ENCODE peak calls at places on chromosomes 1 and 21, in seven cellular contexts. T, Y, G, W, C, E and O are unnamed samples.

GRCh38 chr1:232292818-232293217 is 337.1 kb downstream of the SIPA1L2 start:
- DNase-seq in T (no peak), Y (peak), G (no peak), W (no peak), C (no peak), E (no peak), O (no peak)

GRCh38 chr21:45262616-45263015 is 25.1 kb downstream of the POFUT2 start:
- DNase-seq in T (no peak), Y (peak), G (no peak), W (peak), C (no peak), E (no peak), O (no peak)

GRCh38 chr1:111199881-111200801 is at the start of gene DENND2D:
- DNase-seq in T (no peak), Y (peak), G (no peak), W (peak), C (no peak), E (peak), O (no peak)

GRCh38 chr1:234956821-234957329 is 171.8 kb downstream of the TOMM20 start:
- DNase-seq in T (no peak), Y (no peak), G (no peak), W (no peak), C (no peak), E (no peak), O (no peak)

GRCh38 chr1:70459502-70460225 is 48.6 kb downstream of the CTH start:
- DNase-seq in T (peak), Y (no peak), G (no peak), W (no peak), C (no peak), E (no peak), O (no peak)

GRCh38 chr21:25733859-25734653 is 648 bp downstream of the ATP5PF start:
- DNase-seq in T (peak), Y (no peak), G (no peak), W (no peak), C (no peak), E (peak), O (no peak)

GRCh38 chr1:203390298-203390697 is 39.4 kb upstream of the FMOD start:
- DNase-seq in T (no peak), Y (no peak), G (no peak), W (no peak), C (no peak), E (no peak), O (no peak)

GRCh38 chr1:6239950-6240768 is 3.8 kb upstream of the HES3 start:
- DNase-seq in T (no peak), Y (no peak), G (no peak), W (no peak), C (no peak), E (no peak), O (no peak)

GRCh38 chr1:66248746-66249145 is 285.2 kb upstream of the SGIP1 start:
- DNase-seq in T (no peak), Y (no peak), G (no peak), W (no peak), C (no peak), E (no peak), O (no peak)

GRCh38 chr21:44571844-44572782 is 1.4 kb upstream of the KRTAP10-4 start:
- DNase-seq in T (no peak), Y (no peak), G (no peak), W (peak), C (peak), E (no peak), O (no peak)

GRCh38 chr1:11927866-11928592 is 1.8 kb upstream of the KIAA2013 start:
- DNase-seq in T (peak), Y (peak), G (no peak), W (no peak), C (no peak), E (no peak), O (no peak)

GRCh38 chr1:188244681-188245080 is 1415.9 kb downstream of the PLA2G4A start:
- DNase-seq in T (no peak), Y (no peak), G (no peak), W (no peak), C (no peak), E (no peak), O (no peak)

GRCh38 chr21:38012700-38013099 is 96.4 kb upstream of the KCNJ6 start:
- DNase-seq in T (no peak), Y (no peak), G (no peak), W (no peak), C (no peak), E (no peak), O (no peak)

GRCh38 chr1:31479801-31480200 is 66.8 kb downstream of the SERINC2 start:
- DNase-seq in T (no peak), Y (no peak), G (no peak), W (no peak), C (no peak), E (no peak), O (no peak)

GRCh38 chr1:8408151-8408839 is 90.4 kb downstream of the SLC45A1 start:
- DNase-seq in T (peak), Y (peak), G (peak), W (no peak), C (no peak), E (no peak), O (no peak)

GRCh38 chr1:204084247-204084772 is 11.4 kb downstream of the SOX13 start:
- DNase-seq in T (no peak), Y (peak), G (no peak), W (peak), C (no peak), E (no peak), O (no peak)

GRCh38 chr1:188782220-188782841 is 1695.3 kb downstream of the BRINP3 start:
- DNase-seq in T (peak), Y (no peak), G (no peak), W (no peak), C (peak), E (peak), O (no peak)

GRCh38 chr1:245366886-245367285 is 212.1 kb downstream of the KIF26B start:
- DNase-seq in T (no peak), Y (no peak), G (no peak), W (no peak), C (no peak), E (no peak), O (no peak)

GRCh38 chr1:16067127-16067768 is 6.2 kb downstream of the FAM131C start:
- DNase-seq in T (peak), Y (no peak), G (no peak), W (no peak), C (no peak), E (peak), O (peak)

GRCh38 chr21:45172408-45172807 is 98.0 kb downstream of the ADARB1 start:
- DNase-seq in T (no peak), Y (no peak), G (no peak), W (no peak), C (no peak), E (no peak), O (no peak)

GRCh38 chr1:206918076-206918475 is 3.7 kb downstream of the FCMR start:
- DNase-seq in T (no peak), Y (no peak), G (no peak), W (no peak), C (no peak), E (no peak), O (no peak)

GRCh38 chr1:79568411-79568810 is 561.9 kb upstream of the ADGRL4 start:
- DNase-seq in T (peak), Y (no peak), G (no peak), W (no peak), C (no peak), E (no peak), O (no peak)

GRCh38 chr1:72229893-72230292 is 52.4 kb downstream of the NEGR1 start:
- DNase-seq in T (no peak), Y (no peak), G (no peak), W (no peak), C (no peak), E (no peak), O (no peak)

GRCh38 chr21:31117046-31117916 is 79.0 kb upstream of the KRTAP19-8 start:
- DNase-seq in T (peak), Y (no peak), G (no peak), W (no peak), C (no peak), E (no peak), O (no peak)

GRCh38 chr21:36237441-36237840 is 80.8 kb downstream of the DOP1B start:
- DNase-seq in T (no peak), Y (no peak), G (no peak), W (no peak), C (no peak), E (no peak), O (no peak)

GRCh38 chr1:245500546-245500945 is 345.8 kb downstream of the KIF26B start:
- DNase-seq in T (peak), Y (no peak), G (no peak), W (no peak), C (no peak), E (no peak), O (no peak)

GRCh38 chr1:18931731-18932130 is 24.7 kb downstream of the IFFO2 start:
- DNase-seq in T (no peak), Y (no peak), G (no peak), W (no peak), C (no peak), E (peak), O (no peak)

GRCh38 chr21:45080639-45081414 is 6.4 kb downstream of the ADARB1 start:
- DNase-seq in T (peak), Y (no peak), G (no peak), W (no peak), C (no peak), E (no peak), O (no peak)

GRCh38 chr1:30110826-30111225 is 612.6 kb downstream of the MATN1 start:
- DNase-seq in T (no peak), Y (no peak), G (no peak), W (no peak), C (no peak), E (no peak), O (no peak)

GRCh38 chr1:30106125-30106524 is 617.3 kb downstream of the MATN1 start:
- DNase-seq in T (peak), Y (no peak), G (no peak), W (no peak), C (no peak), E (peak), O (no peak)

GRCh38 chr1:30109853-30110252 is 613.5 kb downstream of the MATN1 start:
- DNase-seq in T (peak), Y (no peak), G (peak), W (no peak), C (no peak), E (no peak), O (peak)

GRCh38 chr1:30111431-30111830 is 612.0 kb downstream of the MATN1 start:
- DNase-seq in T (peak), Y (no peak), G (peak), W (no peak), C (peak), E (peak), O (peak)
- TF ChIP-seq CTCF in T (peak), Y (peak), G (peak), W (peak), C (peak), E (peak), O (peak)

GRCh38 chr1:212719633-212720032 is 20.0 kb upstream of the BATF3 start:
- DNase-seq in T (no peak), Y (no peak), G (no peak), W (no peak), C (no peak), E (no peak), O (no peak)

GRCh38 chr1:212721388-212722247 is 22.0 kb upstream of the BATF3 start:
- DNase-seq in T (peak), Y (no peak), G (no peak), W (no peak), C (no peak), E (peak), O (no peak)

GRCh38 chr1:212713465-212714136 is 14.0 kb upstream of the BATF3 start:
- DNase-seq in T (no peak), Y (no peak), G (no peak), W (no peak), C (no peak), E (no peak), O (no peak)

GRCh38 chr1:212722270-212722945 is 22.8 kb upstream of the BATF3 start:
- DNase-seq in T (no peak), Y (no peak), G (no peak), W (no peak), C (no peak), E (no peak), O (no peak)

DNA sequence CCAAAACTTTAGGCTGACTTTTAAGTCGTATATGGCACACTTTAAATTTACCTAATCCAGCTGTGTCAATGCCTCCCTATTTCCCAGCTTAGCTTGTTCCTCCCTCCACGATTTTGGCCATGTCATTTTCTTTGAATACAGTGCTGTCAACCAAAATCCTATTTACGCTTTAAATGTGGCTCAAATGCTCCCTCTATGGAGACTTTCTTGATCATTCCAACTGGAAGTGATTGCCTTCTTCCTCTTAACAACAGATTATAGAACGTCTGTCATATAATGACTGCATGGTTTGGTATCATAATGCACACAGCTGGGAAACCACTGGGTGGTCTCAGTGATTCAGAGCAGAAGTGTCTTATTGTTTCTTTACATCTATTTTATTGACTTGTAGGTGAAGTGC is 18.9 kb upstream of the BATF3 start:
- DNase-seq in T (peak), Y (no peak), G (no peak), W (no peak), C (no peak), E (no peak), O (no peak)
- TF ChIP-seq CTCF in T (peak), Y (no peak), G (no peak), W (no peak), C (no peak), E (no peak), O (peak)

GRCh38 chr1:3531928-3532327 is 77.5 kb downstream of the ARHGEF16 start:
- DNase-seq in T (no peak), Y (no peak), G (no peak), W (no peak), C (no peak), E (no peak), O (no peak)

GRCh38 chr1:3530931-3531818 is 76.7 kb downstream of the ARHGEF16 start:
- DNase-seq in T (peak), Y (peak), G (peak), W (peak), C (no peak), E (peak), O (peak)

GRCh38 chr1:3529099-3529729 is 74.7 kb downstream of the ARHGEF16 start:
- DNase-seq in T (no peak), Y (peak), G (no peak), W (no peak), C (no peak), E (no peak), O (peak)

GRCh38 chr1:3527774-3528173 is 73.3 kb downstream of the ARHGEF16 start:
- DNase-seq in T (no peak), Y (no peak), G (no peak), W (no peak), C (no peak), E (no peak), O (no peak)

DNA sequence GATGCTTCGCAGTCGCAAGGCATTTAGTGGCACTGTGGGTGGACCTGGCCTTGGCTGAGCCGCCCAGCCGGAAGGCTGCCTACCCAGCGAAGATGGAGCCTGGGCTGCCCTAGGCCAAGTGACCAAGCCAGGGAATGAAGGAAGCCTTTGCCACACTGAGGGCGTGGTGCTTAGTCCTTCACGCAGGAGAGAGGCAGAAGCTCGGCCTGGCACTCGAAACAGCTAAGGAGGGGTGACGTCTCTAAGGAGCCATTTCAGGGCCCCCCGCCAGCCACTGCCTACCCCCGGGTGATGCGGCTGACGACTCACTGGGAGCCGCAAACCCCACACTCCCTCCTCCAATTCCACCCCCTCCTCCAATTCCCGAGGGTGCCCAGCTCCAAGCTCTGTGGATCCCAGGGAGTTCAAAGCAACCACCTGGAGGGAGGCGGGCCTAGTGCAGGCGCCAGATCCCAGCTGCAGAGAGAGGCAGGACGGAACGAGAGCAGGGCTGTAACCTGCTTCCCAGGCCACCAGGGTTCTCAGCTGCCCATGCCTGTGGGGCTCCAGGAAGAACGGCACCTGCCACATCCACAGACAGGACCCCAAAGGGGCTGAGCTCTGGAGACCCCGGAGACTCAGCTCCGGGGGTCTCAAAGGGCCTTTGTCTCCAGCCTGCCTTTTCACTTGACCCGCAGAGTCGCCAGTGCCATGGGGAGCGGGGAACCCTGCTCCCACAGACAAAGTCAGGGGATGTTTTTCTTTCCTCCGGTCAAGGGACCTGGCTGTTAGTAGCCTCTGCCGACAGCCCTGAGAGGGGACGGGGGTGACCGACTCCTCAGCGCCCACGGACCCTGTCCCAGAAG is 75.8 kb downstream of the ARHGEF16 start:
- DNase-seq in T (no peak), Y (no peak), G (no peak), W (no peak), C (no peak), E (no peak), O (no peak)
- TF ChIP-seq CTCF in T (no peak), Y (peak), G (no peak), W (peak), C (no peak), E (no peak), O (no peak)

DNA sequence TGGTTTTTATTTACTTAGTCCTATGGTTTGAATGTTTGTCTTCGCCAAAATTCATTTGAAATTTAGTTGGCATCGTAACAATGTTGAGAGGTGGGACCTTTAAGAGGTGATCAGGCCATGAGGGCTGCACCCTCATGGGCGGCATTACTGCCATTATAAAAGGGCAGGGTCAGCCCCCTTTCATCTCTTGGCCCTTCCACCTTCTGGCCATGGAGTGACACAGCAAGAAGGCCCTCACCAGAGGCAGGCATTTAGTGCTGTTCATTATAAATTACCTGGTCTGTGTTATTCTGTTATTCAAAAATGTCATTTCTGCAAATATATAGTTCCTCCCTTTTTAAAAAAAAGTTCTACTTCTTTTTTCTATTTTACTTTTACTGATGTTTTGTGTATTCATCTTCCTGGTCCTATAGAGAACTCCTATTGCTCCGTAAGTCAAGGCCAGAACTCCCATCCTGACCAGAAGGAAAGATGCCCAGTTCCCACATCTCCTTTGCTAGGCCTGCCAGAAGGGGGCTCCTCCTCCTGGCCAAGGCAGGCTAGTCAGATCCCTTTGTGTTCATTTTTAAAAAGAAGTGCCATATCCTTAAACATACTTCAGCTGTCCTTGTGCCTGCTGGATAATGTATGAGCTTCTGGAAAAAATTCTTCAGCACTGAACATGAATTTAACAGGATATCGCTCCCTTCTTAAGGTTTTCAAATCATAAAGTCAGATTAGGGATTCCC is 10.0 kb upstream of the LBR start:
- DNase-seq in T (peak), Y (no peak), G (no peak), W (no peak), C (no peak), E (no peak), O (no peak)
- TF ChIP-seq CTCF in T (peak), Y (no peak), G (no peak), W (peak), C (peak), E (no peak), O (peak)

GRCh38 chr1:238710697-238711096 is 675.7 kb upstream of the CHRM3 start:
- DNase-seq in T (no peak), Y (no peak), G (no peak), W (no peak), C (no peak), E (no peak), O (no peak)
- TF ChIP-seq CTCF in T (peak), Y (no peak), G (no peak), W (no peak), C (no peak), E (no peak), O (no peak)

DNA sequence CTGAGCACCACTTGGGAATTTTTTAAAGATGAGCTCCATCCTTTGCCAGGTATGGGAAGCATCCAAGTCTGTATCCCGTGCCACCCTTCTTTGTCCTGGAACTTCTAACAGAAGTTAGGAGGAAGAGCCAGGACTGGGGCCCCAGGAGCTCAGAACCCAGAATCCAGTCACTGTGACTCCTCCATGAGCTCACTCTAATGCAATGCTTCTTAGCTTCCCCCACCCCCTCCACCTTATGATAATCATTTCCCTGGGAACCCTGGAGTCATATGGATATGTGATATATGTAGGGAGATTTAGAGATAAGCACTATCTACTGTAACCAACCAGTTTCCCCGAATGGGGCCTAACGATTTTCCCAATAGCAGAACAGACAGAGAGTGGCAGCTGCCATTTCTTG is 758 bp upstream of the SPRR5 start:
- DNase-seq in T (no peak), Y (no peak), G (no peak), W (no peak), C (no peak), E (no peak), O (no peak)
- TF ChIP-seq CTCF in T (no peak), Y (no peak), G (no peak), W (no peak), C (no peak), E (no peak), O (no peak)

GRCh38 chr1:26530540-26530897 is 958 bp downstream of the RPS6KA1 start:
- DNase-seq in T (no peak), Y (no peak), G (no peak), W (no peak), C (no peak), E (no peak), O (no peak)
- TF ChIP-seq CTCF in T (no peak), Y (no peak), G (no peak), W (no peak), C (no peak), E (no peak), O (no peak)

DNA sequence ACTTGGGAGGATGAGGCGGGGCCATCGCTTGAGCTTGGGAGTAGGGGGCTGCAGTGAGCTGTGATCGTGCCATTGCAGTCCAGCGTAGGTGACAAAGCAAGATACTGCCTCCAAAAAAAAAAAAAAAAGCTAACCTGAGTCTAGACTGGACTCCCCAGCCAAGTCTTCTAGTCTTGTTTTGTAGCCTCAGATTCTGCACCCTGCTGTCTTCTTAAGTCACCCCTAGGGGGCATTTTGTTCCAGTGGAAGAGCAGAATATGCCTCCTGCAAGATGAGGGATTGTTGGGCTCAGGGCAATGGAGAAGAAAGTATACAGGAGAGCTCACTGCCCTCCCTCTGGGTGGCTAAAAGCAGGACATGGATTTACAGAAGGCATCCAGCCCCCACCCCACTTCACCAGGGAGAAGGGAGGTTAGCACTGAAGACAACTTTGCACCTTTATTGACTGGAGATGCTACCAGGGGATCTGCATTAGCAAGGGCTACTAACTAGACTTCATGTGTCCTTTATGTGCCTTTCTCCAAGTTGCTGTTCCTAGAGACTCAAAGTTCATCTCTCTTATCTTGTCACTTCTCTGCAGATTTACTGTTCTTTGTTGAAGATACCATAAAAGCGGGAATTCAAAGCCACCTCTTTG is 15.3 kb upstream of the RNF187 start:
- DNase-seq in T (peak), Y (no peak), G (no peak), W (no peak), C (peak), E (peak), O (no peak)
- TF ChIP-seq CTCF in T (peak), Y (no peak), G (no peak), W (peak), C (peak), E (peak), O (peak)